ENCODE peak calls at places on chromosome 10, in five cellular contexts. One of them, this sample, is unnamed.

GRCh38 chr10:71848325-71849277 is 2.5 kb downstream of the PSAP start:
- DNase-seq in heart left ventricle: no peak
- DNase-seq in testis: no peak
- DNase-seq in sigmoid colon: no peak
- DNase-seq in heart right ventricle: no peak
- DNase-seq in this sample: no peak

GRCh38 chr10:550665-551460 is 138.6 kb downstream of the DIP2C start:
- DNase-seq in sigmoid colon: peak; percentile 56
- DNase-seq in heart right ventricle: no peak
- DNase-seq in heart left ventricle: no peak
- DNase-seq in testis: no peak
- DNase-seq in this sample: no peak

GRCh38 chr10:133082685-133083421 is 4.9 kb upstream of the ADGRA1 start:
- DNase-seq in sigmoid colon: no peak
- DNase-seq in heart left ventricle: no peak
- DNase-seq in testis: no peak
- DNase-seq in heart right ventricle: no peak
- DNase-seq in this sample: no peak

GRCh38 chr10:43781480-43782361 is 133.0 kb upstream of the ZNF32 start:
- DNase-seq in sigmoid colon: no peak
- DNase-seq in testis: no peak
- DNase-seq in heart right ventricle: no peak
- DNase-seq in heart left ventricle: no peak
- DNase-seq in this sample: no peak

GRCh38 chr10:6299743-6300105 is 97.0 kb downstream of the PFKFB3 start:
- DNase-seq in testis: no peak
- DNase-seq in heart right ventricle: no peak
- DNase-seq in sigmoid colon: no peak
- DNase-seq in heart left ventricle: no peak
- DNase-seq in this sample: no peak

GRCh38 chr10:125840955-125841354 is 17.6 kb downstream of the BCCIP start:
- DNase-seq in heart left ventricle: no peak
- DNase-seq in heart right ventricle: no peak
- DNase-seq in sigmoid colon: no peak
- DNase-seq in testis: no peak
- DNase-seq in this sample: no peak

GRCh38 chr10:51433949-51434348 is 265.4 kb downstream of the CSTF2T start:
- DNase-seq in heart left ventricle: no peak
- DNase-seq in testis: no peak
- DNase-seq in sigmoid colon: no peak
- DNase-seq in heart right ventricle: no peak
- DNase-seq in this sample: peak; percentile 16

GRCh38 chr10:19194866-19195265 is 146.3 kb downstream of the MALRD1 start:
- DNase-seq in sigmoid colon: no peak
- DNase-seq in heart left ventricle: no peak
- DNase-seq in heart right ventricle: no peak
- DNase-seq in testis: no peak
- DNase-seq in this sample: no peak

GRCh38 chr10:78267070-78267469 is 233.4 kb downstream of the RPS24 start:
- DNase-seq in testis: no peak
- DNase-seq in heart left ventricle: no peak
- DNase-seq in heart right ventricle: no peak
- DNase-seq in sigmoid colon: no peak
- DNase-seq in this sample: no peak

GRCh38 chr10:132369636-132370185 is 27.3 kb upstream of the PWWP2B start:
- DNase-seq in heart left ventricle: no peak
- DNase-seq in heart right ventricle: no peak
- DNase-seq in sigmoid colon: peak; percentile 29
- DNase-seq in testis: no peak
- DNase-seq in this sample: no peak

GRCh38 chr10:43135656-43136055 is 2.6 kb upstream of the CSGALNACT2 start:
- DNase-seq in heart left ventricle: no peak
- DNase-seq in sigmoid colon: no peak
- DNase-seq in testis: no peak
- DNase-seq in heart right ventricle: no peak
- DNase-seq in this sample: no peak

GRCh38 chr10:73999703-74000102 is 1.8 kb downstream of the VCL start:
- DNase-seq in testis: no peak
- DNase-seq in sigmoid colon: no peak
- DNase-seq in heart left ventricle: no peak
- DNase-seq in heart right ventricle: no peak
- DNase-seq in this sample: no peak

GRCh38 chr10:43160067-43160918 is 22.0 kb downstream of the CSGALNACT2 start:
- DNase-seq in testis: no peak
- DNase-seq in sigmoid colon: no peak
- DNase-seq in heart right ventricle: no peak
- DNase-seq in heart left ventricle: no peak
- DNase-seq in this sample: no peak

GRCh38 chr10:52400564-52400963 is 86.5 kb downstream of the DKK1 start:
- DNase-seq in heart right ventricle: no peak
- DNase-seq in sigmoid colon: no peak
- DNase-seq in heart left ventricle: no peak
- DNase-seq in testis: no peak
- DNase-seq in this sample: no peak

GRCh38 chr10:88810196-88810961 is 7.8 kb downstream of the LIPM start:
- DNase-seq in heart left ventricle: no peak
- DNase-seq in testis: peak; percentile 30
- DNase-seq in heart right ventricle: no peak
- DNase-seq in sigmoid colon: no peak
- DNase-seq in this sample: no peak

GRCh38 chr10:60124536-60124935 is 218.2 kb upstream of the CCDC6 start:
- DNase-seq in sigmoid colon: no peak
- DNase-seq in heart right ventricle: no peak
- DNase-seq in testis: no peak
- DNase-seq in heart left ventricle: no peak
- DNase-seq in this sample: no peak
- H3K27ac ChIP-seq in sigmoid colon: no peak overlapping the region
- H3K27ac ChIP-seq in heart right ventricle: no peak overlapping the region
- H3K27ac ChIP-seq in testis: no peak overlapping the region
- H3K27ac ChIP-seq in heart left ventricle: peak overlapping the region; percentile 64
- H3K27ac ChIP-seq in this sample: no peak overlapping the region

DNA sequence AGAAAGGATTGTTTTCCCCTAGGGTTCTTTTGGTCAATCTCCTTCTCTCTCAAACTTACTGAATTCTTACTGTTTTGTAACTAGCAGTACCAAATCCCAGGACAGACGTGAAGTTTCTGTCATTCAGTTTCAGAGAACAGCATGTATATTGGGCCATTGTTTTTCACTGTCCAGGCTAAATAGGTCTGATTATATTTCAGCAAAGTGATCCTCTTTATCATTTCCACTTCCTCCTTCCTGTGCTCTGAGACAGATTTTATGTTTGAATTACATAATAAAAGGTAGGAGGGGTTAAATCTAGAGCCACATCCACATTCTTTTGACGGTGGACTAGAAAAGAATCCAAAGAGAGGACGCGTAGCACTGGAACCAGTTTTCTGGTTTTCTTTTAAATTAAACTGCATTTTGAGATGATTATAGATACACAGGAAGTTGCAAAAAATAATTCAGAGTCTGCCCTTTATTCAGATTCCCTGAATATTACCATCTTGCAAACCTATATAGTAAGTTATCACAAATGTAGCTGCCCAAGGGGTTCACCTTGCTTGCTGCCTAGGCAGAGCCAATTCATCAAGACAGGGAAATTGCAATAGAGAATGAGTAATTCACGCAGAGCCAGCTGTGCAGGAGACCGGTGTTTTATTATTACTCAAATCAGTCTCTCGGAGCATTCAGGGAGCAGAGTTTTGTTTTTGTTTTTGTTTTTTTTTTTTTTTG is 40.1 kb downstream of the AKR1E2 start:
- DNase-seq in testis: no peak
- DNase-seq in heart left ventricle: no peak
- DNase-seq in heart right ventricle: no peak
- DNase-seq in sigmoid colon: no peak
- DNase-seq in this sample: no peak
- H3K4me1 ChIP-seq in testis: peaks cover 14% of the 10 kb centered on the region
- H3K4me1 ChIP-seq in heart left ventricle: peaks cover 14% of the 10 kb centered on the region
- H3K4me1 ChIP-seq in heart right ventricle: no peaks in the 10 kb centered on the region
- H3K4me1 ChIP-seq in sigmoid colon: no peaks in the 10 kb centered on the region
- H3K4me1 ChIP-seq in this sample: no peaks in the 10 kb centered on the region

DNA sequence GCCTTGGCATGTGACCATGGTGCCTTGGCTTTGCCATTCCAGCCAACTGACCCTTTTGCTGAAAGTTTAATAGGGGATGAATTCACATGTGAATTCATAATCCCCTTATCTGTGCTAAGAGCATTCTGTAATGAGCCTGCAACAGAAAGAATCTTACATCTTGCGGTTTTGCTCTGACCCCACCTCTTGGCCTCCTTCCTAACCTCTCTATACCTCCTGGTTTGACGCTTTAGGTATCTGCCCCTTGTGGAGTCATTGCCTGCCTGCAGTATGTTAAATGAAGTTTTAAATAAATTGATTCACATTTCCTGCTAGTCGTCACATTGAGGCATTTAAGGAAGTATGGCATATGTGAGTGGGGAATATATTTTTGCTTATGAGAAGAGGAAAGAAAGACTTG is 60.7 kb downstream of the LRMDA start:
- DNase-seq in testis: no peak
- DNase-seq in sigmoid colon: no peak
- DNase-seq in heart left ventricle: no peak
- DNase-seq in heart right ventricle: no peak
- DNase-seq in this sample: no peak
- TF ChIP-seq CTCF in testis: no peak
- TF ChIP-seq CTCF in sigmoid colon: no peak
- TF ChIP-seq CTCF in heart left ventricle: no peak
- TF ChIP-seq CTCF in heart right ventricle: no peak
- TF ChIP-seq CTCF in this sample: no peak

GRCh38 chr10:8312079-8312478 is 257.6 kb downstream of the GATA3 start:
- DNase-seq in heart left ventricle: no peak
- DNase-seq in testis: no peak
- DNase-seq in heart right ventricle: no peak
- DNase-seq in sigmoid colon: no peak
- DNase-seq in this sample: no peak

GRCh38 chr10:8312861-8313260 is 258.4 kb downstream of the GATA3 start:
- DNase-seq in heart right ventricle: no peak
- DNase-seq in sigmoid colon: no peak
- DNase-seq in heart left ventricle: no peak
- DNase-seq in testis: no peak
- DNase-seq in this sample: no peak

GRCh38 chr10:8316284-8316683 is 261.8 kb downstream of the GATA3 start:
- DNase-seq in testis: no peak
- DNase-seq in sigmoid colon: no peak
- DNase-seq in heart left ventricle: no peak
- DNase-seq in heart right ventricle: no peak
- DNase-seq in this sample: no peak

GRCh38 chr10:8315619-8316021 is 261.1 kb downstream of the GATA3 start:
- DNase-seq in heart right ventricle: no peak
- DNase-seq in testis: no peak
- DNase-seq in heart left ventricle: no peak
- DNase-seq in sigmoid colon: no peak
- DNase-seq in this sample: no peak

GRCh38 chr10:8314486-8314885 is 260.0 kb downstream of the GATA3 start:
- DNase-seq in testis: no peak
- DNase-seq in heart right ventricle: no peak
- DNase-seq in sigmoid colon: no peak
- DNase-seq in heart left ventricle: no peak
- DNase-seq in this sample: no peak
- H3K27ac ChIP-seq in testis: no peak overlapping the region
- H3K27ac ChIP-seq in heart right ventricle: no peak overlapping the region
- H3K27ac ChIP-seq in sigmoid colon: no peak overlapping the region
- H3K27ac ChIP-seq in heart left ventricle: no peak overlapping the region
- H3K27ac ChIP-seq in this sample: no peak overlapping the region

GRCh38 chr10:84176351-84176750 is 2.8 kb downstream of the GPR15LG start:
- DNase-seq in testis: no peak
- DNase-seq in sigmoid colon: no peak
- DNase-seq in heart right ventricle: no peak
- DNase-seq in heart left ventricle: no peak
- DNase-seq in this sample: no peak
- H3K4me1 ChIP-seq in testis: no peaks in the 10 kb centered on the region
- H3K4me1 ChIP-seq in sigmoid colon: no peaks in the 10 kb centered on the region
- H3K4me1 ChIP-seq in heart right ventricle: no peaks in the 10 kb centered on the region
- H3K4me1 ChIP-seq in heart left ventricle: no peaks in the 10 kb centered on the region
- H3K4me1 ChIP-seq in this sample: no peaks in the 10 kb centered on the region